ENCODE peak calls at places on chromosome 6, in six cellular contexts. U is PC-9, Y is A549, I is pancreas, Z is mammary epithelial cell, E is adrenal gland. V is an unnamed sample.
A peak's percentile ranks its signal among the peaks of the same experiment; 100 is the strongest.

GRCh38 chr6:52497652-52498408 is 77.7 kb downstream of the EFHC1 start:
- DNase-seq in Z (no peak), U (no peak), I (no peak), Y (no peak), E (no peak), V (peak; percentile 62)

GRCh38 chr6:11143394-11144371 is 32.2 kb upstream of the ERVFRD-1 start:
- DNase-seq in I (no peak), U (peak; percentile 73), E (peak; percentile 88), Z (peak; percentile 86), Y (peak; percentile 84), V (peak; percentile 93)

GRCh38 chr6:23531666-23532065 is 594.3 kb upstream of the NRSN1 start:
- DNase-seq in U (no peak), Z (no peak), Y (no peak), E (no peak), I (no peak), V (no peak)

GRCh38 chr6:7526755-7527154 is 14.7 kb upstream of the DSP start:
- DNase-seq in E (no peak), Y (no peak), Z (no peak), U (no peak), I (no peak), V (no peak)

GRCh38 chr6:90294989-90295853 is 1.4 kb downstream of the BACH2 start:
- DNase-seq in I (peak; percentile 58), E (no peak), U (peak; percentile 22), Y (no peak), Z (peak; percentile 60), V (no peak)

GRCh38 chr6:161038229-161039003 is 46.8 kb downstream of the MAP3K4 start:
- DNase-seq in I (no peak), Z (peak; percentile 96), Y (peak; percentile 3), U (no peak), E (peak; percentile 43), V (peak; percentile 100)

GRCh38 chr6:25066593-25066992 is 130.8 kb upstream of the RIPOR2 start:
- DNase-seq in E (no peak), Y (no peak), I (no peak), Z (no peak), U (no peak), V (no peak)

GRCh38 chr6:150689900-150690590 is 90.4 kb downstream of the PLEKHG1 start:
- DNase-seq in I (no peak), Y (no peak), E (no peak), Z (no peak), U (no peak), V (no peak)

GRCh38 chr6:103893082-103893481 is 966.6 kb downstream of the HACE1 start:
- DNase-seq in I (no peak), E (peak; percentile 49), Z (no peak), U (no peak), Y (no peak), V (peak; percentile 3)

GRCh38 chr6:35370799-35371493 is 28.6 kb downstream of the PPARD start:
- DNase-seq in I (no peak), Y (no peak), Z (no peak), E (no peak), U (no peak), V (no peak)

GRCh38 chr6:27775796-27776184 is 136.4 kb downstream of the OR2B2 start:
- DNase-seq in E (no peak), I (no peak), Y (no peak), Z (peak; percentile 34), U (no peak), V (no peak)

GRCh38 chr6:31407699-31408098 is 4.3 kb downstream of the MICA start:
- DNase-seq in Y (no peak), E (no peak), Z (peak; percentile 72), U (no peak), I (no peak), V (peak; percentile 75)

GRCh38 chr6:13615802-13616140 is 636 bp downstream of the NOL7 start:
- DNase-seq in Y (peak; percentile 13), U (peak; percentile 51), Z (no peak), E (peak; percentile 59), I (peak; percentile 68), V (peak; percentile 35)

GRCh38 chr6:149967591-149967990 is 3.8 kb downstream of the ULBP1 start:
- DNase-seq in Y (no peak), Z (no peak), I (no peak), U (no peak), E (no peak), V (no peak)

GRCh38 chr6:166815629-166816028 is 140.7 kb downstream of the RNASET2 start:
- DNase-seq in I (no peak), Z (peak; percentile 1), E (no peak), U (no peak), Y (no peak), V (no peak)

DNA sequence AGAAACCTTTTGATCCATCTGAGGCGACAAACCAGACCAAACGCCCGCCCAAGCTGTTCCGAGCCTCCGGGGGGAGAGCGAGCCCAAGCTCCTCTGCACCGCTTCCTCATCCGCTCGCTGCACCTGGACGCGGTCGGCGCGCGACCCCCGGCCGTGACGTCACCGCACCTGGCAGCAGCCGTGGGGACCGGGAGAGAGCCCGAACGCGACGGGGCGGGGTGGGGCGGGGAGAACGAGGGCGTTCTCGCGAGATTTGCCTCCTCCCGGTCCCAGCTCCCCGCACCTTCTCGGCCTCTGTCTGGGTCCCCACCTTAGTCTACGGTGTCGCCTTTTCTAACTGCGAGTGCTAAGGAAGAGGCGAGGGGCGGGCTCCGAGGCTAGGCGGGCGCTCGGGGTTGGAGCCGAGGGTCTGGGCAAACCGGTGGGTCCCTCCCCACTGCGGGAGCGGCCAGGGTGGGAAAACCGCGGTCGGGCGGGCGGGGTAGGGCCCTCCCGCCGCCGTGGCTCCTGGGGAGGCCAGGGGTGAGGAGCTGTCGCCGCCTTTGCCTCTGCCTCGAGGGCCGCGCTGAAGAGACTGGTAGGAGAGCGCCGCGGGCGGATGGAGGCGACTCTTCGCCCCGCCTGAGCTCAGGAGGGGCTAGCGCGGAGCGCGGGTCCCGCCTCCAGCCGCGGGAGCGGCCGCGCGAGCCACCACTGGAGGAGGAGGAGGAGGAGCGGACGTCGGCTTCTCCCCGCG is at the start of gene CD2AP:
- DNase-seq in Z (peak; percentile 86), I (peak; percentile 91), E (peak; percentile 84), Y (peak; percentile 73), U (peak; percentile 85), V (peak; percentile 67)
- TF ChIP-seq CTCF in Z (no peak), I (no peak), E (no peak), Y (no peak), U (no peak), V (no peak)

DNA sequence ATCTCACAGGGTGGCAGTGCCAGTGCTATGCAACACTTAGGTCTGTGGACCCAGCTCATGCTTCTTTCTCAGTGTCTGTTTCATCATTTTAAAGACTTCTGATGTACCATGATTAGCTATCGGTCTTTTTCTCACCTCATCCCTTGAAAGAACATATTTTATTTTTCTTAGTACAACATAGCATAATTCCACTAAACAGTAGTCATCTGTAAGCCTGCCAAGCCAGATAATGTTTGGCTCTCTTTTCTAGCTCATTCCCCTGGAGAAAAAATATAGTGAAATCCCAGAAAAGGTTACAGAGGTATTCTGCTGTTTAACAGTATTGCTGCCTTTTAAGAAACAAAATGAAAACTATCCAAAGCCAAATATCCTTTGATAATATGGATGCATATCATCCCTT is 177.0 kb upstream of the MMS22L start:
- DNase-seq in Y (no peak), I (no peak), U (no peak), E (no peak), Z (no peak), V (peak; percentile 65)
- H3K9me3 ChIP-seq in Y (no peaks in the 10 kb centered on the region), I (no peaks in the 10 kb centered on the region), U (no peaks in the 10 kb centered on the region), E (no peaks in the 10 kb centered on the region), Z (no peaks in the 10 kb centered on the region), V (no peaks in the 10 kb centered on the region)

DNA sequence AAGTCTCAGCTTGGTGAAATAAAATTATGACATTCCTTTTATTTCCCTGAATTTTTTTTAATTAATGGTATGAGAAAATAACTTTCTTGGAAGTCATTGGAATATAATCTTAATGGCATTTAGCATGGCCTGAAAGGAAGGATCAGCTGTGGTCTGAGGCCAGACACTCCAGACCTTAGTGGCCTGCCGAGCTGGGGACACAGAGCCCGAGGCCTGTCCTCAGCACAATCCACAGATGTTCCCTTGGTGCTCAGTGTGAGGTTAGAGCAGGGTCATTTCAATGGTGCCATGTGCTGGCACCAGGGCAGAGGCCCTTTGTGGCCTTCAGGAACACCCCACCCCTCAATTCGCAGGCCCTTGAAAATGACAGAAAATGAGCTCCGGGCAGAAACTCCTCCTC is 120.6 kb downstream of the ADGB start:
- DNase-seq in Y (no peak), Z (no peak), E (no peak), U (no peak), I (no peak), V (no peak)
- TF ChIP-seq CTCF in Y (no peak), Z (no peak), E (no peak), U (no peak), I (no peak), V (no peak)

DNA sequence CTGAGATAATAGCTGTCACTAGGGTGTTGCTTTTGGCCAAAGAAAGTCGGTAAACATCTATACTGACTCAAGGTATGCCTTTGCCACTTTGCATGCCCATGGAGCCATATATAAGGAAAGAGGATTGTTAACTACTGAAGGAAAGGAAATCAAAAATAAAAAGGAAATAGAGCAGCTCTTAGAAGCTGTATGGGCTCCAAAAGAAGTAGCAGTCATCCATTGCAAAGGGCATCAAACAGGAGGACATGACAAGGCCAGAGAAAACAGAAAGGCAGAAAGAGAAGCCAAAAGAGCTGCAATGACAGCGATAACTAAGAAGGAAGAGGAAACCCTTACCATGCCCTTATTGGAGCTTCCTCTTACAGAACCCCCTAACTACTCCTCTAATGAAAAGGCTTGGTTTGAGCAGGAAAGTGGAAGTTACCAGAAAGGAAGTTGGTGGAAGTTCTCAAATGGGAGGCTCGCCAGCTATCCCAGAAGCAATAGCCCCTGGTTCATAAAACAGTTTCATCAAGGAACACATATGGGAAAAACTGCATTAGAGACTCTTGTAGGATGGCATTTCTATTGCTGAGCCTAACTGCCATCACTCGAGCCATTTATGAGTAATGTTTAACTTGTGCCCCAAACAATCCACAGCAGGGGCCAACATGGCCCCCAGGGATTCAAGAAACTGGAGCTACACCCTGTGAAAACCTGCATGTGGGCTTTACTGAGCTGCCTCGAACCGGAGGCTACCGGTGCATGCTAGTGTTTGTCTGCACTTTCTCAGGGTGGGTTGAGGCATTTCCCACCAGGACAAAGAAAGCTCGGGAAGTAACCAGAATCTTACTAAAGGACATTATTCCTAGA is 7.0 kb downstream of the IL22RA2 start:
- DNase-seq in I (no peak), Z (no peak), Y (no peak), E (no peak), U (no peak), V (no peak)
- H3K9me3 ChIP-seq in I (no peaks in the 10 kb centered on the region), Z (peaks cover 4% of the 10 kb centered on the region), Y (no peaks in the 10 kb centered on the region), E (no peaks in the 10 kb centered on the region), U (peaks cover 18% of the 10 kb centered on the region), V (peaks cover 4% of the 10 kb centered on the region)

DNA sequence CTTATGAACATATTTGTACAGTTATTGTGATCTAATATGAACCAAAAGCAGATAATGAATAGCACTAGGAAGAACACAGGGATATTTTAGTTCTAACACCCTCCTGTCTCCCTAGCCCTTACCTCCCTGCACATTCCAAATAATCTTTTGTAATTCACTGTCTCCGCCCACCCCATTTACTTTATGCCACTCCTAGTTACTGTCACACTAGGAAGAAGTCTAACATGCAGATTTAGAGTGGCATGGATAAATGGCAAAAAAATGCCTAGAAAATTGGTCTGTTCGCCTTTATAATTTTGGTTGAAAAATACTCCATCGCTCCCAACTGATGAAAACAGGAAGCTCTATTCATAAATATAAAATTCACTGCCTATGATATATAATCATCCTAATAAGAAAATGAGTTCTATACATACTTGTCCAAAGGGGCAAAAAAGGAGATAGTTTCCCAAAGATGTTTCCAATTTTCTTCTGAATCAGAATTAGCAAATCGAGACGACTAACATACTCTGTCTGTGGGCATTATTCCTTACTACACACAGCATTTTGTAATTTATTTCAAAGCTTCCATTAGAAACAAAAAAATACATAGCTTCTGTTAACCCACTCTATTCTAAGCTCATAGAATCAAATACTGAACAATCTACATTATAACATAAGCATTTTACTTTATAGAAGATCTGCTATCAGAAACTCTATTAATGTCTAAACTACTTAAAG is 1.3 kb upstream of the RUNX2 start:
- DNase-seq in Z (no peak), U (no peak), Y (no peak), E (no peak), I (no peak), V (no peak)
- TF ChIP-seq CTCF in Z (no peak), U (no peak), Y (no peak), E (no peak), I (no peak), V (no peak)

GRCh38 chr6:86581833-86582232 is 355.5 kb upstream of the HTR1E start:
- DNase-seq in E (no peak), Z (peak; percentile 70), I (no peak), U (no peak), Y (no peak), V (no peak)
- H3K9me3 ChIP-seq in E (peaks cover 5% of the 10 kb centered on the region), Z (no peaks in the 10 kb centered on the region), I (no peaks in the 10 kb centered on the region), U (no peaks in the 10 kb centered on the region), Y (no peaks in the 10 kb centered on the region), V (no peaks in the 10 kb centered on the region)

V was measured in astrocyte.